ENCODE peak calls at places on chromosomes 7 and 10, in five cellular contexts. L, X, M, O and R are unnamed samples.

GRCh38 chr7:43535810-43536585 is 46.9 kb upstream of the STK17A start:
- DNase-seq in L (peak), X (no peak), M (no peak), O (no peak), R (no peak)

GRCh38 chr7:43204081-43204480 is 91.6 kb downstream of the HECW1 start:
- DNase-seq in L (peak), X (no peak), M (no peak), O (no peak), R (no peak)

GRCh38 chr10:104435822-104436221 is 82.2 kb downstream of the CFAP58 start:
- DNase-seq in L (peak), X (no peak), M (no peak), O (no peak), R (no peak)

GRCh38 chr10:31034041-31034918 is 2.6 kb upstream of the ZNF438 start:
- DNase-seq in L (peak), X (peak), M (no peak), O (no peak), R (no peak)

GRCh38 chr7:44754802-44755697 is 6.4 kb downstream of the ZMIZ2 start:
- DNase-seq in L (no peak), X (no peak), M (no peak), O (no peak), R (no peak)

GRCh38 chr10:59623100-59623822 is 86.4 kb downstream of the SLC16A9 start:
- DNase-seq in L (no peak), X (no peak), M (no peak), O (no peak), R (no peak)

GRCh38 chr7:137996386-137996851 is 5.5 kb downstream of the CREB3L2 start:
- DNase-seq in L (peak), X (peak), M (no peak), O (no peak), R (no peak)

GRCh38 chr7:121447191-121447920 is 51.2 kb upstream of the FAM3C start:
- DNase-seq in L (peak), X (no peak), M (no peak), O (no peak), R (no peak)

GRCh38 chr10:1150638-1150955 is 94.4 kb downstream of the WDR37 start:
- DNase-seq in L (no peak), X (no peak), M (no peak), O (no peak), R (no peak)

GRCh38 chr10:74213571-74214162 is 62.6 kb downstream of the ADK start:
- DNase-seq in L (peak), X (no peak), M (no peak), O (peak), R (peak)

GRCh38 chr10:51397695-51398094 is 301.7 kb downstream of the CSTF2T start:
- DNase-seq in L (peak), X (no peak), M (no peak), O (no peak), R (no peak)

GRCh38 chr7:99694912-99695304 is 15.1 kb upstream of the CYP3A5 start:
- DNase-seq in L (no peak), X (no peak), M (no peak), O (no peak), R (no peak)

GRCh38 chr7:47254081-47255006 is 327.6 kb downstream of the TNS3 start:
- DNase-seq in L (peak), X (no peak), M (peak), O (peak), R (peak)

GRCh38 chr10:32049113-32049512 is 7.1 kb downstream of the KIF5B start:
- DNase-seq in L (peak), X (no peak), M (no peak), O (no peak), R (no peak)

GRCh38 chr10:3995302-3996210 is 210.5 kb upstream of the KLF6 start:
- DNase-seq in L (peak), X (no peak), M (no peak), O (no peak), R (no peak)

GRCh38 chr10:53601260-53601875 is 828.8 kb upstream of the MBL2 start:
- DNase-seq in L (peak), X (no peak), M (no peak), O (no peak), R (peak)

GRCh38 chr10:48779546-48780152 is 95.0 kb downstream of the WDFY4 start:
- DNase-seq in L (no peak), X (no peak), M (no peak), O (no peak), R (no peak)

GRCh38 chr10:32963102-32963501 is 5.1 kb upstream of the ITGB1 start:
- DNase-seq in L (peak), X (no peak), M (no peak), O (no peak), R (no peak)

GRCh38 chr10:131789516-131789915 is 111.3 kb upstream of the PPP2R2D start:
- DNase-seq in L (no peak), X (no peak), M (no peak), O (no peak), R (no peak)

GRCh38 chr7:142537760-142538159 is 211.5 kb upstream of the PRSS1 start:
- DNase-seq in L (no peak), X (no peak), M (no peak), O (no peak), R (no peak)

GRCh38 chr7:18305866-18306265 is 189.7 kb upstream of the HDAC9 start:
- DNase-seq in L (no peak), X (no peak), M (no peak), O (no peak), R (no peak)

GRCh38 chr10:19563424-19564141 is 252.6 kb upstream of the PLXDC2 start:
- DNase-seq in L (no peak), X (no peak), M (no peak), O (no peak), R (no peak)

GRCh38 chr7:138970979-138971378 is 10.2 kb downstream of the KIAA1549 start:
- DNase-seq in L (no peak), X (no peak), M (no peak), O (no peak), R (no peak)

GRCh38 chr7:107180378-107180777 is 11.6 kb downstream of the HBP1 start:
- DNase-seq in L (peak), X (no peak), M (no peak), O (no peak), R (peak)